ENCODE peak calls at places on chromosomes 6 and 20, in ten cellular contexts. M, A, N, D, X, G, Q, P, S and Z are unnamed samples.

GRCh38 chr20:10319855-10320254 is 101.2 kb downstream of the SNAP25 start:
- DNase-seq in M (no peak), A (no peak), N (no peak), D (no peak), X (peak; percentile 35), G (no peak), Q (no peak), P (no peak), S (no peak), Z (no peak)

GRCh38 chr6:20876016-20876415 is 341.8 kb downstream of the CDKAL1 start:
- DNase-seq in M (no peak), A (no peak), N (no peak), D (no peak), X (peak; percentile 86), G (no peak), Q (no peak), P (no peak), S (no peak), Z (no peak)

GRCh38 chr20:5297280-5298004 is 19.3 kb downstream of the PROKR2 start:
- DNase-seq in M (no peak), A (no peak), N (no peak), D (no peak), X (no peak), G (no peak), Q (no peak), P (no peak), S (no peak), Z (no peak)

GRCh38 chr6:137339929-137340559 is 120.9 kb upstream of the IFNGR1 start:
- DNase-seq in M (no peak), A (no peak), N (no peak), D (no peak), X (no peak), G (no peak), Q (no peak), P (no peak), S (no peak), Z (no peak)

GRCh38 chr20:13788167-13788834 is 3.5 kb downstream of the NDUFAF5 start:
- DNase-seq in M (no peak), A (no peak), N (peak; percentile 56), D (peak; percentile 39), X (peak; percentile 74), G (peak; percentile 56), Q (peak; percentile 64), P (peak; percentile 47), S (peak; percentile 26), Z (peak; percentile 6)

GRCh38 chr6:56719310-56719709 is 76.6 kb upstream of the DST start:
- DNase-seq in M (no peak), A (no peak), N (no peak), D (no peak), X (no peak), G (no peak), Q (no peak), P (no peak), S (no peak), Z (no peak)

GRCh38 chr20:34825530-34826362 is at the start of gene NCOA6:
- DNase-seq in M (peak; percentile 89), A (peak; percentile 87), N (peak; percentile 75), D (peak; percentile 84), X (peak; percentile 88), G (peak; percentile 76), Q (peak; percentile 65), P (peak; percentile 83), S (peak; percentile 88), Z (peak; percentile 91)

GRCh38 chr6:39777661-39778060 is 14.5 kb upstream of the DAAM2 start:
- DNase-seq in M (no peak), A (no peak), N (no peak), D (no peak), X (no peak), G (no peak), Q (no peak), P (no peak), S (no peak), Z (no peak)

GRCh38 chr6:136438445-136438844 is 111.8 kb downstream of the MAP7 start:
- DNase-seq in M (no peak), A (no peak), N (no peak), D (no peak), X (no peak), G (no peak), Q (no peak), P (no peak), S (no peak), Z (no peak)

GRCh38 chr20:5181492-5181891 is 54.7 kb downstream of the CDS2 start:
- DNase-seq in M (no peak), A (no peak), N (no peak), D (no peak), X (no peak), G (no peak), Q (no peak), P (no peak), S (no peak), Z (no peak)

GRCh38 chr6:71419217-71419953 is 130.8 kb downstream of the OGFRL1 start:
- DNase-seq in M (no peak), A (no peak), N (no peak), D (no peak), X (no peak), G (peak; percentile 72), Q (no peak), P (no peak), S (no peak), Z (no peak)

GRCh38 chr6:143864234-143864633 is at the start of gene ZC2HC1B:
- DNase-seq in M (no peak), A (no peak), N (no peak), D (no peak), X (no peak), G (no peak), Q (no peak), P (no peak), S (no peak), Z (no peak)

GRCh38 chr20:59908855-59909254 is 24.6 kb downstream of the SYCP2 start:
- DNase-seq in M (no peak), A (no peak), N (no peak), D (no peak), X (no peak), G (no peak), Q (no peak), P (no peak), S (no peak), Z (no peak)

GRCh38 chr6:105993769-105994521 is 92.2 kb upstream of the PRDM1 start:
- DNase-seq in M (peak; percentile 35), A (peak; percentile 29), N (no peak), D (peak; percentile 25), X (peak; percentile 55), G (no peak), Q (no peak), P (peak; percentile 47), S (peak; percentile 51), Z (peak; percentile 34)

GRCh38 chr6:2791124-2792050 is 26.2 kb downstream of the WRNIP1 start:
- DNase-seq in M (peak; percentile 72), A (no peak), N (peak; percentile 66), D (peak; percentile 79), X (peak; percentile 78), G (peak; percentile 17), Q (peak; percentile 42), P (peak; percentile 71), S (peak; percentile 59), Z (peak; percentile 16)

GRCh38 chr20:58228484-58229197 is at the start of gene ANKRD60:
- DNase-seq in M (peak; percentile 43), A (peak; percentile 30), N (peak; percentile 36), D (peak; percentile 87), X (peak; percentile 60), G (peak; percentile 35), Q (no peak), P (peak; percentile 67), S (peak; percentile 58), Z (peak; percentile 59)

GRCh38 chr20:32336918-32337347 is 21.2 kb upstream of the ASXL1 start:
- DNase-seq in M (no peak), A (no peak), N (no peak), D (peak; percentile 28), X (peak; percentile 49), G (peak; percentile 22), Q (peak; percentile 7), P (no peak), S (no peak), Z (no peak)

GRCh38 chr20:59575653-59576052 is 28.7 kb upstream of the PHACTR3 start:
- DNase-seq in M (no peak), A (no peak), N (no peak), D (no peak), X (no peak), G (no peak), Q (no peak), P (no peak), S (no peak), Z (no peak)

GRCh38 chr20:46022411-46023147 is 6.4 kb upstream of the SLC12A5 start:
- DNase-seq in M (peak; percentile 66), A (peak; percentile 73), N (peak; percentile 74), D (peak; percentile 76), X (peak; percentile 65), G (peak; percentile 58), Q (peak; percentile 63), P (peak; percentile 84), S (peak; percentile 84), Z (peak; percentile 76)

GRCh38 chr20:56809668-56810067 is 180.6 kb downstream of the TFAP2C start:
- DNase-seq in M (no peak), A (no peak), N (no peak), D (no peak), X (no peak), G (no peak), Q (no peak), P (no peak), S (no peak), Z (no peak)

GRCh38 chr6:91130126-91130525 is 543.3 kb upstream of the MAP3K7 start:
- DNase-seq in M (no peak), A (no peak), N (no peak), D (no peak), X (no peak), G (no peak), Q (no peak), P (no peak), S (no peak), Z (no peak)

GRCh38 chr6:99520855-99521556 is 5.8 kb upstream of the USP45 start:
- DNase-seq in M (peak; percentile 86), A (peak; percentile 53), N (peak; percentile 84), D (peak; percentile 88), X (peak; percentile 90), G (peak; percentile 82), Q (peak; percentile 88), P (peak; percentile 80), S (peak; percentile 76), Z (peak; percentile 60)

GRCh38 chr20:13857304-13857703 is 72.5 kb downstream of the NDUFAF5 start:
- DNase-seq in M (peak; percentile 55), A (no peak), N (no peak), D (no peak), X (no peak), G (peak; percentile 34), Q (peak; percentile 42), P (no peak), S (no peak), Z (no peak)

GRCh38 chr20:17024513-17025105 is 202.2 kb upstream of the PCSK2 start:
- DNase-seq in M (no peak), A (no peak), N (no peak), D (peak; percentile 84), X (no peak), G (no peak), Q (no peak), P (no peak), S (no peak), Z (no peak)

GRCh38 chr6:122476131-122476530 is 4.5 kb upstream of the SERINC1 start:
- DNase-seq in M (no peak), A (no peak), N (no peak), D (no peak), X (peak; percentile 54), G (peak; percentile 35), Q (peak; percentile 9), P (no peak), S (no peak), Z (no peak)

GRCh38 chr6:145815351-145815772 is 767 bp upstream of the FBXO30 start:
- DNase-seq in M (no peak), A (no peak), N (no peak), D (peak; percentile 56), X (no peak), G (peak; percentile 64), Q (peak; percentile 39), P (peak; percentile 8), S (no peak), Z (no peak)

GRCh38 chr6:116766506-116767176 is 1.1 kb upstream of the FAM162B start:
- DNase-seq in M (no peak), A (no peak), N (no peak), D (no peak), X (no peak), G (no peak), Q (no peak), P (no peak), S (no peak), Z (no peak)

GRCh38 chr6:20211941-20212391 is 303 bp downstream of the MBOAT1 start:
- DNase-seq in M (no peak), A (peak; percentile 30), N (peak; percentile 41), D (peak; percentile 48), X (no peak), G (peak; percentile 82), Q (peak; percentile 20), P (peak; percentile 42), S (peak; percentile 43), Z (peak; percentile 17)